ENCODE peak calls at places on chromosomes 11 and 22, in five cellular contexts. K, B, T, N and E are unnamed samples.

GRCh38 chr22:27780161-27780575 is 21.4 kb downstream of the MN1 start:
- DNase-seq in K (no peak), T (no peak), N (no peak), B (no peak), E (no peak)

GRCh38 chr11:14644396-14645246 is 1.0 kb downstream of the PDE3B start:
- DNase-seq in T (peak; percentile 52), K (no peak), B (no peak), N (no peak), E (peak; percentile 45)

GRCh38 chr11:65586676-65587075 is 8.9 kb downstream of the KCNK7 start:
- DNase-seq in K (no peak), N (no peak), B (no peak), T (no peak), E (no peak)

GRCh38 chr11:34044664-34045485 is 6.7 kb upstream of the CAPRIN1 start:
- DNase-seq in K (no peak), T (no peak), N (no peak), B (peak; percentile 92), E (peak; percentile 61)

GRCh38 chr11:10287140-10287539 is 6.9 kb downstream of the SBF2 start:
- DNase-seq in K (no peak), N (no peak), T (no peak), B (peak; percentile 45), E (no peak)

GRCh38 chr11:94968334-94968958 is 4.9 kb downstream of the CWC15 start:
- DNase-seq in K (no peak), B (peak; percentile 73), N (no peak), T (no peak), E (no peak)

GRCh38 chr11:86099727-86100320 is 30.9 kb upstream of the PICALM start:
- DNase-seq in K (no peak), T (peak; percentile 57), N (no peak), B (no peak), E (no peak)

GRCh38 chr11:132242662-132243061 is 872.2 kb downstream of the NTM start:
- DNase-seq in T (no peak), B (no peak), N (no peak), K (no peak), E (no peak)

GRCh38 chr11:125956371-125956770 is 10.5 kb downstream of the VSIG10L2 start:
- DNase-seq in K (no peak), B (no peak), N (no peak), T (no peak), E (no peak)

GRCh38 chr11:133896028-133896427 is 50.7 kb upstream of the SPATA19 start:
- DNase-seq in N (no peak), B (no peak), T (no peak), K (no peak), E (no peak)

GRCh38 chr11:3710485-3711259 is 39.5 kb upstream of the CHRNA10 start:
- DNase-seq in K (no peak), T (no peak), N (no peak), B (no peak), E (no peak)

GRCh38 chr22:29195118-29195963 is 10.4 kb upstream of the EMID1 start:
- DNase-seq in B (no peak), K (no peak), N (no peak), T (no peak), E (no peak)

GRCh38 chr11:80958414-80958813 is 1517.6 kb upstream of the TENM4 start:
- DNase-seq in T (no peak), B (no peak), K (no peak), N (no peak), E (no peak)

GRCh38 chr11:61315260-61315659 is 17.6 kb downstream of the DDB1 start:
- DNase-seq in K (no peak), T (no peak), N (no peak), B (no peak), E (no peak)

GRCh38 chr11:31808268-31808667 is 2.9 kb downstream of the PAX6 start:
- DNase-seq in B (no peak), N (no peak), K (no peak), T (no peak), E (no peak)

GRCh38 chr22:26756675-26757293 is 99.4 kb downstream of the MIAT start:
- DNase-seq in K (peak; percentile 21), B (peak; percentile 16), N (peak; percentile 38), T (peak; percentile 37), E (peak; percentile 73)

GRCh38 chr11:95279921-95280861 is 49.2 kb upstream of the SESN3 start:
- DNase-seq in B (no peak), N (peak; percentile 24), T (no peak), K (peak; percentile 83), E (no peak)

GRCh38 chr11:12845739-12846358 is 163.3 kb upstream of the RASSF10 start:
- DNase-seq in B (peak; percentile 17), N (no peak), T (peak; percentile 74), K (no peak), E (peak; percentile 57)

GRCh38 chr11:79167510-79168188 is 273.2 kb downstream of the TENM4 start:
- DNase-seq in T (no peak), N (no peak), K (no peak), B (no peak), E (no peak)

GRCh38 chr11:9774591-9775392 is 110.9 kb downstream of the SWAP70 start:
- DNase-seq in T (no peak), N (no peak), B (peak; percentile 95), K (no peak), E (no peak)

GRCh38 chr11:109033627-109034340 is 368.9 kb downstream of the DDX10 start:
- DNase-seq in T (no peak), N (no peak), B (peak; percentile 97), K (no peak), E (no peak)

GRCh38 chr11:18071098-18071705 is 25.1 kb upstream of the TPH1 start:
- DNase-seq in T (no peak), B (no peak), N (no peak), K (no peak), E (no peak)

GRCh38 chr11:75786101-75786736 is 17.6 kb downstream of the DGAT2 start:
- DNase-seq in T (peak; percentile 79), K (no peak), B (no peak), N (no peak), E (peak; percentile 90)

GRCh38 chr11:72224587-72225410 is at the start of gene INPPL1:
- DNase-seq in T (peak; percentile 65), N (peak; percentile 46), B (no peak), K (peak; percentile 39), E (peak; percentile 48)

GRCh38 chr11:133981156-133981555 is 24.4 kb upstream of the IGSF9B start:
- DNase-seq in T (no peak), K (no peak), B (no peak), N (no peak), E (no peak)

GRCh38 chr11:64064374-64065140 is 28.8 kb downstream of the FLRT1 start:
- DNase-seq in N (no peak), K (no peak), T (no peak), B (no peak), E (no peak)

GRCh38 chr22:29820941-29821789 is 16.9 kb downstream of the ASCC2 start:
- DNase-seq in T (peak; percentile 88), N (no peak), K (peak; percentile 77), B (peak; percentile 87), E (peak; percentile 97)

GRCh38 chr11:115872418-115872817 is 368.2 kb upstream of the CADM1 start:
- DNase-seq in N (no peak), K (no peak), T (no peak), B (no peak), E (no peak)

GRCh38 chr11:47256374-47256773 is 1.4 kb upstream of the NR1H3 start:
- DNase-seq in B (no peak), N (no peak), T (no peak), K (no peak), E (no peak)

GRCh38 chr11:61683961-61684869 is 4.0 kb downstream of the DAGLA start:
- DNase-seq in B (no peak), T (no peak), K (no peak), N (no peak), E (no peak)

GRCh38 chr22:50625568-50626313 is 2.2 kb downstream of the ARSA start:
- DNase-seq in T (no peak), B (no peak), K (no peak), N (no peak), E (no peak)
- TF ChIP-seq CTCF in T (no peak), B (peak; percentile 41), K (no peak), N (no peak), E (no peak)

GRCh38 chr22:34414467-34415440 is 494.5 kb upstream of the LARGE1 start:
- DNase-seq in N (no peak), B (no peak), K (peak; percentile 20), T (peak; percentile 62), E (no peak)
- TF ChIP-seq CTCF in N (no peak), B (peak; percentile 45), K (peak; percentile 44), T (peak; percentile 35), E (no peak)

DNA sequence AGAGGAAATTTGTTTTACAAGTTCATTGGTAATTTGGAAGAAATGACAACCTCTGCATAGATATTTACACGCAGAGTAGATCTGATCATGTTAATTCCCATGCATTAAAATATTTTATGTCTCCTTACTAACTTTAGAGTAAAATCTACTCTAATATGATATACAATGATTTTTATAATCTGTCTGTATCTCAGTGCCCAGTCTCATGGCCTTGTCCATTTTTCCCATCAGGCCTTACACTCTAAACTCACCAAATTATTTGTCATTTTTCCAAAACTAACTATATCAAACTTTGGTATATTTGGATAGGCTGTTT is 12.2 kb downstream of the OR10D3 start:
- DNase-seq in T (no peak), K (no peak), B (no peak), N (no peak), E (no peak)
- TF ChIP-seq CTCF in T (no peak), K (no peak), B (no peak), N (no peak), E (no peak)

DNA sequence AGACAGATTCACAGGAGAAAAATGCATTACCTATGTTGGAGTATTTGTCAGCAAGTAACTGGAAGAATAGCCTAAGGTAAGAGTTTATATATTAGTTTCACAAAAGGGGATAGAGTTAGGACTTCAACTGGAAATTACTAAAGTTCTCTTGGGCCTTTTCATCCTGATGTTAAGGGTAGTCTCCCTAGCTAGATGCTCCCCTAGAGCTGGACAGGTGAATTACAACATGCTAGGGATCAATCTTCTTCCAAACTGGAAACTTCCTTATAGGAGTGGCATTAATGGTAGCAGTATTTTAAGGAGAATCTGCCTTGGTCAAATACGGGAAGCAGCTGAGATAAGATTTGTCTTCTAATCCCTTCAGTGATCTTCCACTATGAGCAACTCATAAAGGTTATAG is 632.8 kb upstream of the RAG2 start:
- DNase-seq in B (no peak), T (no peak), N (no peak), K (no peak), E (no peak)
- TF ChIP-seq CTCF in B (no peak), T (no peak), N (no peak), K (no peak), E (no peak)

GRCh38 chr11:92224394-92225205 is at the start of gene FAT3:
- DNase-seq in T (peak; percentile 17), B (peak; percentile 33), K (no peak), N (no peak), E (peak; percentile 48)
- TF ChIP-seq CTCF in T (no peak), B (no peak), K (no peak), N (no peak), E (no peak)

GRCh38 chr11:127612602-127613001 is 612.0 kb upstream of the KIRREL3 start:
- DNase-seq in N (no peak), K (no peak), B (no peak), T (no peak), E (no peak)

GRCh38 chr11:127610787-127611186 is 610.2 kb upstream of the KIRREL3 start:
- DNase-seq in T (no peak), N (no peak), K (no peak), B (no peak), E (no peak)

GRCh38 chr11:127609025-127609788 is 608.6 kb upstream of the KIRREL3 start:
- DNase-seq in T (no peak), K (no peak), B (no peak), N (no peak), E (no peak)
- TF ChIP-seq CTCF in T (no peak), K (no peak), B (no peak), N (no peak), E (no peak)

GRCh38 chr11:44474702-44475101 is 90.8 kb upstream of the CD82 start:
- DNase-seq in T (no peak), N (no peak), K (no peak), B (no peak), E (no peak)
- TF ChIP-seq CTCF in T (no peak), N (no peak), K (no peak), B (no peak), E (no peak)